ENCODE peak calls at places on chromosomes 2 and 18, in six cellular contexts. T is breast epithelium, F is neuronal stem cell, N is PC-3, U is pancreas, V is psoas muscle. Z is an unnamed sample.

GRCh38 chr2:80073134-80073561 is 231.4 kb downstream of the LRRTM1 start:
- DNase-seq in T (no peak), F (peak), N (peak), U (no peak), V (no peak), Z (no peak)

GRCh38 chr2:68448671-68449394 is 18.3 kb downstream of the FBXO48 start:
- DNase-seq in T (no peak), F (no peak), N (no peak), U (no peak), V (no peak), Z (no peak)

GRCh38 chr2:39508243-39508642 is 71.2 kb upstream of the MAP4K3 start:
- DNase-seq in T (no peak), F (no peak), N (peak), U (no peak), V (no peak), Z (no peak)

GRCh38 chr2:82985572-82986197 is 1473.4 kb downstream of the SUCLG1 start:
- DNase-seq in T (no peak), F (no peak), N (no peak), U (no peak), V (no peak), Z (no peak)

GRCh38 chr18:32019251-32019943 is 772 bp downstream of the RNF125 start:
- DNase-seq in T (no peak), F (peak), N (peak), U (peak), V (peak), Z (no peak)

GRCh38 chr2:18950598-18950933 is 361.2 kb upstream of the NT5C1B start:
- DNase-seq in T (no peak), F (no peak), N (no peak), U (no peak), V (no peak), Z (no peak)

GRCh38 chr2:7671312-7671711 is 754.1 kb downstream of the RNF144A start:
- DNase-seq in T (no peak), F (no peak), N (no peak), U (no peak), V (peak), Z (no peak)

GRCh38 chr2:20416723-20417122 is 30.2 kb upstream of the RHOB start:
- DNase-seq in T (no peak), F (no peak), N (no peak), U (no peak), V (no peak), Z (no peak)

GRCh38 chr2:223613017-223613950 is 11.1 kb upstream of the SCG2 start:
- DNase-seq in T (peak), F (no peak), N (peak), U (peak), V (peak), Z (peak)

GRCh38 chr2:30394096-30394495 is 53.0 kb upstream of the LCLAT1 start:
- DNase-seq in T (no peak), F (no peak), N (no peak), U (no peak), V (no peak), Z (no peak)

GRCh38 chr2:10180271-10180670 is 57.7 kb downstream of the RRM2 start:
- DNase-seq in T (no peak), F (no peak), N (no peak), U (no peak), V (no peak), Z (no peak)

GRCh38 chr18:28736223-28736622 is 559.3 kb upstream of the CDH2 start:
- DNase-seq in T (no peak), F (no peak), N (no peak), U (no peak), V (no peak), Z (no peak)

GRCh38 chr2:238906936-238907716 is 59.2 kb downstream of the TWIST2 start:
- DNase-seq in T (no peak), F (no peak), N (no peak), U (no peak), V (no peak), Z (no peak)

DNA sequence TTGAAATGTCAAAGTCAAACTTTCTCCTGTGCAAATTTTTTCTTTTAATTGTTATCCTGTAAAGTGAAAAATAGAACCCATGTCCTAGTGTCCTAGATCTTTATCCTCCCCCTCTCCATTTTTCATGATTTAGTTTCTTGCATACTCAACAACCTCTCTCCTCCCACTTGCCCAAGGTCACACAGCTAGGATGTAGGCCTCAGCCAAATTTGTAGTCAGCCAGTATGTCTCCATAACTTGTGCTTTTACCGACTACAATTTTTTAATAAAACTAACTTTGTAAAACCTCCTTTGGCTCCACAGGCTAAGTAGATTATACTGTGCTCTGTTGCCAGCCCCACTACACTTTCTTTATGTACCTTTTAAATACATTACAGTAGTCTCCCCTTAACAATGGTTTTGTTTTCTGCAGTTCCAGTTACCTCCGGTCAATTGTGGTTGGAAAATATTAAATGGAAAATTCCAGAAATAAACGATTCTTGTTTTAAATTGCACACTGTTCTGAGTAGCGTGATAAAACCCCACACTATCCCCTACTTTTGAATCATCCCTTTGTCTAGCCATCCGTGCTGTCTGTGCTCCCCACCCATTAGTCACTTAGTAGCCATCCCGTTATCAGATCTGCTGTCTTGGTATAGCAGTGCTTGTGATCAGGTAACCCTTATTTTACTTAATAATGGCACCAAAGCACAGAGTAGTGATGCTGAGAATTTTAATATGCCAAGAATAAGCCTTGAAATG is 22.8 kb downstream of the GULP1 start:
- DNase-seq in T (no peak), F (no peak), N (peak), U (no peak), V (no peak), Z (no peak)
- H3K27ac ChIP-seq in T (no peak), F (no peak), N (peak), U (no peak), V (no peak), Z (no peak)

DNA sequence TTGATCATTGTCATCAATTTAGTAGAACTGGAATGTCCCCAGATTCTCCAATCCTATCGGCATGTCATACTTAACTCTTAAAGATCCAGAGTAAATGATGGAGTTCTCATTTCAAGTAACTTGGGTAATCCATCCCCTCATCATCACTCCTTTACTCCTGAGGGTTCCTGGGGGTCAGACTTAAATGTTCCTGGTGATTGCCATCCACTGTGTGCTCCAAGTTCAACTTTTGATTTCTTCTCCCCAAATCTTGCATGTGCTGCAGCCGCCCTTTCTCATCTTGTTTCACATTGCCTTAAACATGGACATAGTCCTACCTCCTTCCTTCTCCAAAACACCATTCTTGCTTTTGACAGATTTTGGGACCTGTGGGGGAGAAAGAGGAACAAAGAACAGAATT is 43.2 kb downstream of the HNMT start:
- DNase-seq in T (no peak), F (no peak), N (no peak), U (no peak), V (no peak), Z (no peak)
- H3K27ac ChIP-seq in T (no peak), F (no peak), N (no peak), U (no peak), V (no peak), Z (no peak)

DNA sequence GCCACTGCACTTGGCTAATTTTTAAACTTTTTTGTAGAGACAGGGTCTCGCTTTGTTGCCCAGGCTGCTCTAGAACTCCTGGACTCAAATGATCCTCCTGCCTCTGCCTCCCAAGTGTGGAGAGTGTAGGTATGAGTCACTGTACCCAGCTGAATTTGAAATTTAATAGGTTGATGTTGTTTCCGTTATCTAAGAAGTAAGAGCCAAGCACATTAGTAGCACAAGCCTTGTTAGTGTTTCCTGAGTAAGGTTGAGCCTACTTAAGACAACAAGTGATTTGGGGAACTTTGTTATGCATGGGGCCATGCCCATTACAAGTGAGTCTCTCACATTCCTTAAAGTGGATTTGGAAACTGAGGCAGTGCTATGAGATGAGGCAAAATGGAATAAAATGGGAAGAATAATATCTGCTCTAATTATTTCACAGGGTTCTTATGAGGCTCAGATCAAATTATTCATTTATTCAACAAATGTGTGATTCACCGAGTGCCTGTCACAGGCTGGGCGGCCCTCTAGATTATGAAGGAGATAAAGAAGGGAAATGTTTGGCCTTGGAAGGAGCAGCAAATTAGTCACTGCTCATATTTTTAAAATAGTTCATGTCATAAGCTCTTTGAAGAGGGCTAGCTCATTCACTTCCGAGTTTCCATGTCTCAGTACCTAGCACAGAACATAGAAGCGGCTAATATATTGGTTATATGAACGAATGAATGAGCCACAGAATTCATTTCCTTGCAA is 217.2 kb downstream of the LDLRAD4 start:
- DNase-seq in T (no peak), F (no peak), N (peak), U (no peak), V (peak), Z (no peak)
- H3K27ac ChIP-seq in T (peak), F (no peak), N (no peak), U (no peak), V (peak), Z (no peak)

DNA sequence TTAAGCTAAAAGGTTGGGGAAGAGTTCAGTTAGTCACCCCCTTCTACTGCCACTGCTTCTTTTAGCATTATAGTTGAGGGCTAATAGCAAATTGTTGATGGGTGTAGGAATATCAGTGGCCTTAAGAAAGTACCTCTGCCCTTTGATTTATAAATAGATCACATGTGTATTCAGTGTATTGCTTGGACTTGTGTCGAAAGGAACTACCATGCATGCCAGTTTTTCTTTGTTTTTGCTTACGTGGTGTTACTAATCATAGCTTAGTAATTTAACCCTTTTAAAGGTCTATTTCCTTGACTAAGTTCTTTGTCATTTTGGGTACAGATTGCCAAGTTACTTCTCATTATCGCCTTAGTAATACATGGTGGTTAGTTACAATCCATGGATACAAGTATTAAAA is 85.6 kb downstream of the MIB1 start:
- DNase-seq in T (no peak), F (no peak), N (peak), U (no peak), V (no peak), Z (no peak)
- H3K27ac ChIP-seq in T (no peak), F (no peak), N (peak), U (no peak), V (peak), Z (no peak)

GRCh38 chr2:237661799-237662328 is 34.5 kb downstream of the LRRFIP1 start:
- DNase-seq in T (no peak), F (no peak), N (no peak), U (no peak), V (no peak), Z (no peak)
- H3K27ac ChIP-seq in T (peak), F (no peak), N (no peak), U (no peak), V (peak), Z (no peak)

GRCh38 chr2:190469770-190470169 is 61.6 kb downstream of the MFSD6 start:
- DNase-seq in T (peak), F (no peak), N (peak), U (no peak), V (no peak), Z (no peak)
- H3K27ac ChIP-seq in T (peak), F (no peak), N (peak), U (no peak), V (peak), Z (peak)